ENCODE peak calls at places on chromosomes 12 and 14, in seven cellular contexts. G is hepatocyte; P is transverse colon; Y is CD8-positive, alpha-beta T cell; U is IMR-90; N is psoas muscle; E is fibroblast of lung. Q is an unnamed sample. For H3K4me1 and H3K9me3, the result is how much of the 10 kb centered on the place peaks cover.

GRCh38 chr12:52903285-52903854 is 1.5 kb downstream of the KRT8 start:
- DNase-seq in U (peak), G (peak), E (peak), Y (peak), P (peak), N (peak), Q (peak)

GRCh38 chr12:78746001-78746400 is 118.6 kb upstream of the SYT1 start:
- DNase-seq in N (no peak), Y (no peak), E (no peak), G (no peak), U (no peak), P (no peak), Q (no peak)

GRCh38 chr12:11863988-11864387 is 206.8 kb upstream of the BCL2L14 start:
- DNase-seq in E (no peak), N (no peak), G (no peak), P (no peak), U (no peak), Y (no peak), Q (no peak)

GRCh38 chr14:104392396-104393198 is 187.0 kb upstream of the C14orf180 start:
- DNase-seq in E (no peak), Y (no peak), U (no peak), P (no peak), G (no peak), N (peak), Q (no peak)

GRCh38 chr14:33432407-33433023 is 493.8 kb downstream of the NPAS3 start:
- DNase-seq in G (peak), U (peak), Y (no peak), N (no peak), E (peak), P (peak), Q (no peak)

GRCh38 chr12:1099158-1099557 is 108.1 kb downstream of the ERC1 start:
- DNase-seq in N (no peak), P (peak), E (no peak), G (peak), Y (no peak), U (no peak), Q (no peak)

GRCh38 chr12:91778091-91778819 is 367.4 kb downstream of the BTG1 start:
- DNase-seq in U (peak), E (peak), N (no peak), G (peak), Y (no peak), P (no peak), Q (no peak)

GRCh38 chr14:104341532-104342434 is 203.4 kb downstream of the KIF26A start:
- DNase-seq in N (no peak), G (peak), U (no peak), E (no peak), P (peak), Y (no peak), Q (no peak)

GRCh38 chr12:119659289-119659897 is 8.5 kb upstream of the PRKAB1 start:
- DNase-seq in U (peak), Y (no peak), G (peak), N (no peak), E (no peak), P (peak), Q (no peak)

GRCh38 chr12:125690841-125691240 is 625.6 kb downstream of the AACS start:
- DNase-seq in E (no peak), P (no peak), Y (no peak), N (no peak), U (no peak), G (no peak), Q (no peak)

GRCh38 chr12:121697093-121697698 is 15.4 kb upstream of the TMEM120B start:
- DNase-seq in E (peak), P (no peak), U (peak), N (no peak), G (peak), Y (no peak), Q (no peak)

GRCh38 chr12:32549675-32550079 is 129.4 kb upstream of the DNM1L start:
- DNase-seq in E (peak), G (peak), U (peak), P (no peak), Y (no peak), N (no peak), Q (no peak)

GRCh38 chr12:26032719-26033241 is 74.3 kb downstream of the RASSF8 start:
- DNase-seq in Y (no peak), P (no peak), G (peak), N (no peak), U (no peak), E (peak), Q (no peak)

GRCh38 chr14:95185452-95186392 is 28.4 kb upstream of the DICER1 start:
- DNase-seq in N (peak), U (peak), G (no peak), E (peak), Y (no peak), P (peak), Q (peak)

GRCh38 chr14:68392393-68393085 is 400.3 kb downstream of the ZFP36L1 start:
- DNase-seq in U (no peak), P (peak), E (no peak), N (peak), G (peak), Y (no peak), Q (peak)

GRCh38 chr12:19431407-19432308 is 7.6 kb upstream of the AEBP2 start:
- DNase-seq in U (peak), Y (no peak), N (no peak), E (peak), G (no peak), P (no peak), Q (no peak)

GRCh38 chr12:20368653-20369163 is 371 bp downstream of the PDE3A start:
- DNase-seq in U (peak), Y (no peak), E (peak), P (peak), N (peak), G (peak), Q (peak)

GRCh38 chr12:62848418-62848817 is 86.5 kb downstream of the PPM1H start:
- DNase-seq in U (peak), E (peak), G (no peak), P (no peak), Y (no peak), N (no peak), Q (no peak)

GRCh38 chr14:75837151-75837787 is 144.5 kb downstream of the TGFB3 start:
- DNase-seq in E (no peak), N (no peak), G (no peak), Y (no peak), P (no peak), U (no peak), Q (no peak)

GRCh38 chr14:64734990-64735389 is 30.8 kb downstream of the PLEKHG3 start:
- DNase-seq in P (no peak), G (no peak), U (no peak), Y (no peak), E (no peak), N (no peak), Q (peak)

GRCh38 chr12:100830003-100830795 is 35.6 kb downstream of the ANO4 start:
- DNase-seq in U (no peak), Y (no peak), N (no peak), E (no peak), G (no peak), P (no peak), Q (no peak)

GRCh38 chr12:111673503-111673902 is 12.3 kb downstream of the BRAP start:
- DNase-seq in G (peak), P (no peak), U (peak), Y (no peak), N (no peak), E (no peak), Q (no peak)

GRCh38 chr14:28468191-28469151 is 298.1 kb upstream of the FOXG1 start:
- DNase-seq in U (no peak), Y (no peak), P (no peak), E (peak), N (no peak), G (no peak), Q (no peak)

GRCh38 chr14:22416193-22416592 is 172.8 kb downstream of the DAD1 start:
- DNase-seq in P (no peak), G (no peak), Y (no peak), N (no peak), E (no peak), U (no peak), Q (no peak)

GRCh38 chr12:14843425-14843887 is at the start of gene ART4:
- DNase-seq in P (no peak), G (no peak), E (no peak), Y (no peak), N (no peak), U (no peak), Q (peak)
- H3K4me1 ChIP-seq in P (half or more), G (under half), E (under half), Y (under half), N (under half), U (under half), Q (half or more)

GRCh38 chr12:106682594-106683234 is 91.8 kb upstream of the RIC8B start:
- DNase-seq in P (no peak), G (no peak), Y (no peak), N (no peak), U (peak), E (peak), Q (no peak)
- TF ChIP-seq CTCF in P (no peak), G (peak), Y (no peak), N (peak), U (peak), E (peak), Q (peak)

DNA sequence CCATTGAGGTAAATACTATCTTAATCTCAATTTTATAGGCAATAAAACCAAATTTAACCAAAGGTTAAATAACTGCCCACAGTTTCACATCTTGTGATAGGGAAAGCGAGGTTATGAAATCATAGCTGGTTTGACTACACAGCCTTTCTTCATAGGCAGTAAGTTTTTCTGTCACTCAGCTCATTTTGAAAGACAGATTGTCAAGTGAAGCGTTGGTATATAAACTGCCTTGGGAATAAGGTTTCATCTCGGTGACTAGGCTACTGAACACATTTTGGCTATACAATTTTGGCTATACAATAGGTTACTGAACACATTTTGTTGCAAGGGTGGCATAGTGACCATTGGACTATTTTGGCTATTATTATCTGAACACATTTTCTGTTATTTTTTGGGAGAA is 793.7 kb downstream of the TRHDE start:
- DNase-seq in E (no peak), N (no peak), P (no peak), G (no peak), Y (no peak), U (no peak), Q (no peak)
- H3K9me3 ChIP-seq in E (under half), N (under half), P (under half), G (under half), Y (under half), U (under half), Q (under half)

GRCh38 chr14:54667026-54667744 is 100.3 kb downstream of the SAMD4A start:
- DNase-seq in E (no peak), G (no peak), Y (no peak), U (no peak), P (no peak), N (no peak), Q (no peak)
- H3K4me1 ChIP-seq in E (under half), G (under half), Y (under half), U (under half), P (under half), N (under half), Q (half or more)

DNA sequence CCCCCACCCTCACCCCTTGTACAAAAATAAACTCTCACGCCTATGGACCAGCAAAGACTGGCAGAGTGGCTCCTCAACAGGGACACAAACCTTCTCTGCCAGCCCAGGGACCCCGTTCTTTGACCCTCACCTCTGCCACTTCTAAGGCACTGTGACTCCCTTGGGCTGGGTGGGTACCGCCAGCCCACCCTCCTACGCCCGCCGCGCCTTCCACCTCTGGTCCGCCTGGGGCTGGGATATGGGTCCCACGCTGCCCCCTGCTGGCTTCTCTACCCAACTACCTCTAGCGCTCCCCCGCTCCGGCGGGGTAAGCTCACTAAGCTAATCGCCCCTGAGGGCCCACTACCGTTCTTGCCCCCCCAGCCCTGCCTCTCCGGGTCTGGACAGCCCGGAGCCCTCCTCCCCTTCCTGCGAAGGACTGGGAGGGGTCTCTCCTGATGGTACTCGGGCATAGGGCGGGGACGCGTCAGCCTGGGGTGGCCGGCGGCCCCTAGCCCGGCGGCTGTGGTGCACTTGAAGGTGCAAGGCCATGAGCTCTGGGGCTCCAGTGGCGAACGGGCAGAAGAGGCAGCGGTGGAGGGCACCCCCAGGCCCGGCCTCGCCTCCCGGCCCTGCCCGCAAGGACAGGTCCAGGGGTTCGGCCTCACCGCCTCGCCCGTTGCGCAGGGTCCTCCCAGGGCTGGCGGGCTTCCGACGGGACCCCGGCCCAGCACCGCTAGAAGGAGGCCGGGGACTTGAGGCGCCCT is 8.1 kb downstream of the ZNF219 start:
- DNase-seq in Y (no peak), N (no peak), P (peak), U (no peak), E (no peak), G (no peak), Q (no peak)
- TF ChIP-seq CTCF in Y (no peak), N (peak), P (peak), U (peak), E (peak), G (peak), Q (peak)

DNA sequence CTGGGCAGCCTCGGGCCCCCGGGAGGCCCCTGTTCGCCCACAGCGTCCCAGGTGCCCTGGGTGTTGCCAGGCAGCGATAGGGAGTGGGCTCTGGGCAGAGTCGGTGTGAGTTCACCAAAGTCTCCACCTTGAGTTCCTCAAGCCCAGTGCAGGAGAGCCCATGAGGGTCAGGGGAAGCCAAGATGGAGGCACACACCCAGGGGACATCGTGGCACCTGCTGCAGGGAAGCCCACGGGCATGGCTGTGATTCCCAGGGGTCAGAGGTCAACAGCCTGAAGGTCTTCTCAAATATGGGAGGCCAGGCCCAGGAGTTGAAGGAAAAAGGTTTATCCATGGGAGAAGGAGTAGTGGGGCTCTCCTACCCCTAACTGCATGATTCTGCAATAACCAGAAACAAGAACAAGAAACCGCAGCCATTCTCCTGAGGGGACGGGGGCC is 148.8 kb downstream of the ADGRD1 start:
- DNase-seq in N (no peak), P (no peak), Y (no peak), G (no peak), U (no peak), E (no peak), Q (no peak)
- H3K9me3 ChIP-seq in N (under half), P (under half), Y (under half), G (under half), U (under half), E (under half), Q (under half)

GRCh38 chr12:109549613-109550309 is 23.5 kb downstream of the MMAB start:
- DNase-seq in U (no peak), P (no peak), Y (no peak), E (no peak), N (no peak), G (no peak), Q (no peak)
- H3K4me1 ChIP-seq in U (under half), P (under half), Y (under half), E (under half), N (under half), G (under half), Q (under half)

GRCh38 chr14:89237923-89238529 is 179.0 kb downstream of the FOXN3 start:
- DNase-seq in N (no peak), G (no peak), U (peak), P (no peak), Y (no peak), E (no peak), Q (no peak)
- TF ChIP-seq CTCF in N (peak), G (peak), U (peak), P (no peak), Y (no peak), E (peak), Q (peak)

DNA sequence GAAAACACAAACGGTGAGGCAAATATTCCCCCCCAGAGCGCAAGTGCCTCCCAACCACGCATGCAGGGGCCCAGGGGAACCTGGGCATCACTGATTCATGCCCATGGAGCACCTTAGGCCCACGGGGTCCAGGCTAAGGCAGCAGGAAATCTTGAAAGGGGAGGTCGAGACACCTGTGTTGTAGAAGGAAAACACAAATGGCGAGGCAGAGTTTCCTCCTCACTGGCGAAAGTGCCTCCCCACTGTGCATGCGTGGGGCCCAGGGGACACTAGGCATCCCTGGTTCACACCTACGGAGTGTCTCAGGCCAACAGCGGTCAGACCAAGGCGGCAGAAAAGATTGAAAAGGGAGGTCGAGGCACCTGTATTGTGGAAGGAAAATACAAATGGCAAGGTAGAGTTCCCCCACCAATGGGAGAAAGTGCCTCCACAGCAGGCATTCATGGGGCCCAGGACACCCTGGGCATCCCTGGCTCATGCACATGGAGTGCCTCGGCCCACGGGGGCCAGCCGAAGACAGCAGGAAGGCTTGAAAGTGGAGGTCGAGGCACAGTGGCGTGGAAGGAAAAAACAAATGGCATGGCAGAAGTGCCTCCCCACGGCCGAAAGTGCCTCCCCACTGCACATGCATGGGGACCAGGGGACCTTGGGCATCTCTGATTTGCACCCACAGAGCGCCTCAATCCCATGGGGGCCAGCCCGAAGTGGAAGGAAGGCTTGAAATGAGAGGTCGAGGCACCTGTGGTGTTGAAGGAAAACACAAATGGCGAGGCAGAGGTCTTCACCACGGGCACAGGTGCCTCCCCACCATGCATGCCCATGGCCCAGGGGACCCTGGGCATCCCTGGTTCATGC is 368.8 kb downstream of the ALG10 start:
- DNase-seq in G (no peak), U (no peak), E (no peak), P (no peak), Y (no peak), N (peak), Q (peak)
- H3K9me3 ChIP-seq in G (under half), U (half or more), E (under half), P (under half), Y (under half), N (under half), Q (half or more)

GRCh38 chr12:46367351-46368029 is 5.1 kb downstream of the SLC38A2 start:
- DNase-seq in E (no peak), G (no peak), P (no peak), N (no peak), U (no peak), Y (no peak), Q (no peak)

GRCh38 chr12:46364777-46365580 is 7.6 kb downstream of the SLC38A2 start:
- DNase-seq in P (peak), E (peak), G (peak), N (no peak), Y (no peak), U (peak), Q (no peak)

GRCh38 chr12:46364300-46364696 is 8.3 kb downstream of the SLC38A2 start:
- DNase-seq in P (no peak), E (no peak), U (no peak), Y (no peak), N (no peak), G (no peak), Q (no peak)

GRCh38 chr12:46366771-46367170 is 5.8 kb downstream of the SLC38A2 start:
- DNase-seq in G (no peak), U (no peak), P (no peak), E (no peak), Y (no peak), N (no peak), Q (no peak)

DNA sequence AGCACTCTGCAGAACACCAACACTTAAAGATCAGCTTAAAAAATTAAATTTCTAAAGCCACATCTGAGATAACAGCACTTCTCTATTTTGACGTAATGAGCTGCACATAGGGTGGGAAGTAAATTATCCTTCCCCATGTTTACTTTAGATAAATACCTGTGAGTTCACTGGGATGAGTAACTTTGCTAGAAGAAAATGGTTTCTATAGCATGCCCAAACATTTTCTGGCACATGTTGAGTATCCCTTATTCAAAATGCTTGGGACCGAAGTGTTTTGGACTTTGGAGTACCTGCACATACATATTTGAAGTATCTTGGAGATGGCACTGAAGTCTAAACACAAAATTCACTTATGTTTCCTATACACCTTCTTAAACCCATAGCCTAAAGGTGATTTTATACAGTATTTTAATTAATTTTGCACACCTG is 6.6 kb downstream of the SLC38A2 start:
- DNase-seq in N (no peak), Y (no peak), U (no peak), G (no peak), E (peak), P (no peak), Q (no peak)
- H3K4me1 ChIP-seq in N (half or more), Y (half or more), U (under half), G (half or more), E (under half), P (half or more), Q (half or more)

Q was measured in left ventricle myocardium inferior.